ENCODE peak calls at places on chromosomes 1 and 21, in five cellular contexts. K is iPS-NIHi11, W is cerebellar cortex, E is ACHN, J is A673. R is an unnamed sample.

GRCh38 chr1:79737193-79737592 is 730.7 kb upstream of the ADGRL4 start:
- DNase-seq in K (no peak), W (no peak), E (no peak), J (no peak), R (no peak)

GRCh38 chr21:40672602-40673001 is 174.4 kb downstream of the DSCAM start:
- DNase-seq in K (no peak), W (no peak), E (no peak), J (no peak), R (no peak)

GRCh38 chr1:202160377-202160940 is at the start of gene PTPN7:
- DNase-seq in K (peak; percentile 24), W (no peak), E (no peak), J (peak; percentile 51), R (no peak)

GRCh38 chr1:32684167-32684811 is 18.3 kb downstream of the SYNC start:
- DNase-seq in K (no peak), W (no peak), E (no peak), J (no peak), R (no peak)

GRCh38 chr1:234955107-234955731 is 173.4 kb downstream of the TOMM20 start:
- DNase-seq in K (no peak), W (peak; percentile 47), E (no peak), J (no peak), R (no peak)

GRCh38 chr1:46687095-46687659 is 15.5 kb downstream of the TEX38 start:
- DNase-seq in K (peak; percentile 22), W (peak; percentile 87), E (no peak), J (peak; percentile 74), R (no peak)

GRCh38 chr1:36553591-36554417 is 71.1 kb upstream of the CSF3R start:
- DNase-seq in K (peak; percentile 89), W (peak; percentile 66), E (peak; percentile 65), J (peak; percentile 76), R (peak; percentile 62)

GRCh38 chr1:36734356-36734755 is 251.6 kb upstream of the CSF3R start:
- DNase-seq in K (no peak), W (no peak), E (no peak), J (no peak), R (no peak)

GRCh38 chr1:157326173-157326859 is 188.1 kb upstream of the ETV3 start:
- DNase-seq in K (no peak), W (no peak), E (no peak), J (no peak), R (no peak)

GRCh38 chr1:39727932-39728317 is 10.8 kb upstream of the PPIE start:
- DNase-seq in K (no peak), W (no peak), E (no peak), J (no peak), R (peak; percentile 5)

GRCh38 chr1:150476754-150477153 is 10.5 kb upstream of the TARS2 start:
- DNase-seq in K (no peak), W (no peak), E (no peak), J (no peak), R (no peak)

GRCh38 chr1:187641907-187642306 is 813.2 kb downstream of the PLA2G4A start:
- DNase-seq in K (no peak), W (no peak), E (no peak), J (no peak), R (no peak)

GRCh38 chr1:92168657-92169056 is 49.1 kb upstream of the C1orf146 start:
- DNase-seq in K (no peak), W (peak; percentile 95), E (no peak), J (peak; percentile 7), R (no peak)

GRCh38 chr1:169363046-169363756 is 4.4 kb downstream of the NME7 start:
- DNase-seq in K (no peak), W (no peak), E (peak; percentile 60), J (no peak), R (peak; percentile 88)

R was measured in trophoblast cell.